ENCODE peak calls at places on chromosome 22, in four cellular contexts. One of them, this sample, is unnamed.

GRCh38 chr22:48188211-48188845 is 1425.9 kb downstream of the TBC1D22A start:
- DNase-seq in HepG2: no peak
- DNase-seq in K562: peak; percentile 24
- DNase-seq in GM12878: no peak
- DNase-seq in this sample: no peak

GRCh38 chr22:37370306-37370979 is 56.8 kb downstream of the ELFN2 start:
- DNase-seq in HepG2: no peak
- DNase-seq in K562: no peak
- DNase-seq in GM12878: no peak
- DNase-seq in this sample: no peak

GRCh38 chr22:42296381-42296853 is 26.0 kb upstream of the TCF20 start:
- DNase-seq in HepG2: no peak
- DNase-seq in K562: no peak
- DNase-seq in GM12878: no peak
- DNase-seq in this sample: peak; percentile 54

GRCh38 chr22:42294034-42294985 is 23.9 kb upstream of the TCF20 start:
- DNase-seq in HepG2: peak; percentile 39
- DNase-seq in K562: peak; percentile 69
- DNase-seq in GM12878: no peak
- DNase-seq in this sample: peak; percentile 89

GRCh38 chr22:49036513-49036912 is 791.2 kb downstream of the BRD1 start:
- DNase-seq in HepG2: no peak
- DNase-seq in K562: no peak
- DNase-seq in GM12878: no peak
- DNase-seq in this sample: no peak

GRCh38 chr22:47621253-47621652 is 858.8 kb downstream of the TBC1D22A start:
- DNase-seq in HepG2: no peak
- DNase-seq in K562: no peak
- DNase-seq in GM12878: no peak
- DNase-seq in this sample: no peak

GRCh38 chr22:28608546-28608945 is 71.1 kb downstream of the TTC28 start:
- DNase-seq in HepG2: no peak
- DNase-seq in K562: no peak
- DNase-seq in GM12878: no peak
- DNase-seq in this sample: no peak

GRCh38 chr22:23233084-23233501 is 52.8 kb downstream of the BCR start:
- DNase-seq in HepG2: no peak
- DNase-seq in K562: peak; percentile 64
- DNase-seq in GM12878: no peak
- DNase-seq in this sample: no peak

GRCh38 chr22:25759825-25760231 is 17.8 kb downstream of the MYO18B start:
- DNase-seq in HepG2: peak; percentile 83
- DNase-seq in K562: no peak
- DNase-seq in GM12878: no peak
- DNase-seq in this sample: no peak

GRCh38 chr22:37410174-37411055 is 16.9 kb downstream of the ELFN2 start:
- DNase-seq in HepG2: no peak
- DNase-seq in K562: no peak
- DNase-seq in GM12878: no peak
- DNase-seq in this sample: no peak

GRCh38 chr22:41846268-41847002 is 13.5 kb downstream of the SREBF2 start:
- DNase-seq in HepG2: no peak
- DNase-seq in K562: peak; percentile 62
- DNase-seq in GM12878: no peak
- DNase-seq in this sample: no peak

DNA sequence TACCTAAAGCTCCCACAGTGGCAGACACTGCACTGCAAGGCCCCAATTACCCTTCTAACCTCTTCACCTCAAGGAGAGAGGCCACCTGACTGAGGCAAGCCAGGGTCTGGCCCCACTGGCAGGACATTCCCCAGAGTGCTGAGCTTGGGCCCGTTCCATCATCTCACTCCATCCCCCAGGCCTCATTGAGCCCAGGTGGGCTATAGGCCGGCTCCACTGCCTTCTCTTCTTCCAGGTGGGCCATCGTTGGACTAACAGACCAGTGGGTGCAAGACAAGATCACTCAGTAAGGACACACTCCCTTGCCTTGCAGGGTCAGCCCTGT is 19.1 kb downstream of the CDC45 start:
- DNase-seq in HepG2: no peak
- DNase-seq in K562: peak; percentile 48
- DNase-seq in GM12878: no peak
- DNase-seq in this sample: no peak
- TF ChIP-seq CBFB in HepG2: no peak
- TF ChIP-seq CBFB in K562: peak; percentile 12
- TF ChIP-seq CBFB in GM12878: no peak
- TF ChIP-seq CBFB in this sample: no peak

DNA sequence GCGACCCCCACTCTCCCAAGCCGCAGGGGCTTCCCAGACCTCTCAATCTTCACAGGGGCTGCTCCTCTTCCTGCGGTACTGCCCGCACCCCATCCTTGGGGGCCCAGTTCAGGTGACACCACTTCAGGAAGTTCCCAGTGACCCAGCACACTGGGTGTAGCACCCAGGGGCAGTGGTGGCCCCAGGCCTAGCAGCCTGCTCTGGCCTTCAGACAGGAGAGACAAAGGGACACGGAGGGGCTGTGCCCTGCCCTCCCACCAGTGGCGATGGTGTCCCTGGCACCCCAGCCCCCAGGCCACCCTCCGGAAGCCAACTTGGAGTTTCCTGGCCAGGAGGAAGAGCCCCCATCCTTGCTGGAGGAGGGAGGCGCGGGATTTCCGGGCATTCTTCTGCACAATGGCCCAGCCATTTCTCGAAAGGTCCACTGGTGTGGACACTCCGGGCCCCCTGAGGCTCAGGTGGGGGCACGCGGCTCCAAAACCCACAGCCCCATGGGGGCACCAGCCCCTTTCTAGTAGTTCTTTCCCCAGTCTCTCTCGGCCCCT is 978 bp upstream of the CLDN5 start:
- DNase-seq in HepG2: no peak
- DNase-seq in K562: peak; percentile 44
- DNase-seq in GM12878: no peak
- DNase-seq in this sample: no peak
- TF ChIP-seq CBFB in HepG2: no peak
- TF ChIP-seq CBFB in K562: no peak
- TF ChIP-seq CBFB in GM12878: no peak
- TF ChIP-seq CBFB in this sample: no peak

GRCh38 chr22:24601217-24602104 is 1.5 kb upstream of the GGT1 start:
- DNase-seq in HepG2: peak; percentile 66
- DNase-seq in K562: no peak
- DNase-seq in GM12878: no peak
- DNase-seq in this sample: no peak
- TF ChIP-seq CBFB in HepG2: no peak
- TF ChIP-seq CBFB in K562: no peak
- TF ChIP-seq CBFB in GM12878: no peak
- TF ChIP-seq CBFB in this sample: no peak

DNA sequence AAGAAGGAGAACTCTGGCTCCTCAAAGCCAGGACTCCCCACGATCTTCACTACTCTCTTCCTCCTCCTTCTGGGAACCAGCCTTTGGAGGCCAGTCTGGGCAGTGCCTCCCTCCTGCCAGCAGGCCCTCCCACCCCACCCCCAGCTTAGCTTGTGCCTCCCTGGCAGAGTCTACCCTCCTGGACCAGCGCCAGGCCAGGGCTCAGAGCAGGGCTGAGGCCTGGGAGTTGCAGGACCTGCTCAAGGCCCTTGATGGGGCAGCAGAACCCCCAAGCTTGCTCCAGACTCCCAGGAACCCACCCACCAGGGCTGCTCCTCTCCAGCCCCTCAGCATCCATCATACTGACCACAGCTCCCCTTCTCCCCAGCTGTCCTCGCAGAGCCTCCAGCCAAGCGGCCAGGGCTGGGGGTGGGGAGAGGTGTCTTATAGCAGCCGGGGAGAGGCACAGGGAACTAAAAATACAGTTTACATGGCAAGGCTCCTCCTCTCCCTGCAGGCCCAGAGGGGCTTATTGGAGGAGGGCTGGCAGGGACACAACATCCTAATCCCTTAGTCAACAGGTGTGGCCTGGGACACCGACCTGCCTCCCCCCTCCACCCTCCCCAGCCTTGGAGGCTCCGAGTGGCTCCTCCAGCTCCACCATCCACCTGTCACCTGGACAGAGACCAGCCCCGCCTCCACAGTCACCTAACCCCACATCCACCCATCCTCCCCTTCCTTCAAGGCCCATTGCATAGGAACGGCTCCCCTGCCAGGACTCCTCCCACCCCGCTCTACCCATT is 5.2 kb upstream of the MB start:
- DNase-seq in HepG2: no peak
- DNase-seq in K562: no peak
- DNase-seq in GM12878: no peak
- DNase-seq in this sample: peak; percentile 63
- TF ChIP-seq CBFB in HepG2: no peak
- TF ChIP-seq CBFB in K562: no peak
- TF ChIP-seq CBFB in GM12878: no peak
- TF ChIP-seq CBFB in this sample: no peak

DNA sequence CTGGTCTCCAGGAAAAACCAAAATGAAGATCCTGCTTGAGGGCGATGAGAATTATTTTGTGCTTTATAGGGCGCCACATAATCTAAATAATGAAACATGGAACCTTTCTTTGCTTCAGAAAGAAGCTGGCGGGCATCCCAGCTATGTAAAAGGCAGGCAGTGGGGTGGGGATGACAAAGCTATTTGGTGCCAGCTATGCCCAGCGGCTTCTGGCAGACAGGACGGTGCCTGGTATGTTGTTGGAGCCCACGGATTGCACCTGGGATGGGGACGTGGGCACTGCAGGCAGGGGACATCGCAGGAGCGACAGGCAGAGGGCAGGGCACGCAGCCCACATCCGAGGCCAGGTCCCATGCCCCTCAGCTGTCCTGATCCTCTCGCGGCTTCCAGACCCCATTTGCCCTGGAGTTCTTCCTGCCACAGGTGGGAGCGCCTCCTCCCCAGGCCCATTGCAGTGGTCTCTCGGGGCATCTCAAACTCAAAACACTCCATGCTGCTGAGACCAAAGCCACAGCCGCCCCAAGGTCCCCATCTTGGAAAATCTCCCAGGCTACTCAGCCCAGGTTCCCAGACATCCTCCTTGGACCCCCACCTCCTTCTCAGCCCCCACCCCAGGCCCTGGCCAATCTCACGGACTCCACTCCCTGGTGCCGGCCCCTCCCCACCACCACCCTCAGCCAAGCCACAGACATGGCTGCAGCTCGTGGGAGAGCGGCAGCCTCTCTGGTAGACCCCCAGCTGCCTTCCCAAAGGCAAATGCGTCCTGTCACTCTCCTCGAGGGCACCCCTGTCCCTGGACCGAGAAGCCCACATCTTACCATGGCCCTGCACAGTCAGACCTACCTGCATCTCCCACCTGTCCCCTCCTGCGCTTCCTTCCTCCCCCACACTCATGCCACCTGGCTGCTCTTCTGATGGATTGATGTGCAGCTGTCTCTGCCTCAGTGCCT is 45.7 kb downstream of the SHISAL1 start:
- DNase-seq in HepG2: no peak
- DNase-seq in K562: no peak
- DNase-seq in GM12878: no peak
- DNase-seq in this sample: no peak
- TF ChIP-seq CBFB in HepG2: no peak
- TF ChIP-seq CBFB in K562: no peak
- TF ChIP-seq CBFB in GM12878: no peak
- TF ChIP-seq CBFB in this sample: no peak

DNA sequence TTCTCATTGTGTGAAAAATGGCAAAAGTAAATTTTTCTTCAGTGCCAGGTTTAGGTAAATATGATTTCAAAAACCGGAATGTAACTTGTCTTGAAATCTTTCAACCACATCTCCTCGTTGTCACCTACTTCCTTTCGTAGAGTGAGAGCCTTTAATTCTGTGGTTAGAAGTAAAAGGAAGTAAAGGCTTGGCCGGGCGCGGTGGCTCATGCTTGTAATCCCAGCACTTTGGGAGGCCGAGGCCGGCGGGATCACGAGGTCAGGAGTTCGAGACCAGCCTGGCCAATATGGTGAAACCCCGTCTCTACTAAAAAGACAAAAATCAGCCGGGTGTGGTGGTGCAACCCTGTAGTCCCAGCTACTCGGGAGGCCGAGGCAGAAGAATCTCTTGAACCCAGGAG is 29.8 kb downstream of the SGSM3 start:
- DNase-seq in HepG2: no peak
- DNase-seq in K562: no peak
- DNase-seq in GM12878: peak; percentile 63
- DNase-seq in this sample: no peak
- TF ChIP-seq CBFB in HepG2: no peak
- TF ChIP-seq CBFB in K562: no peak
- TF ChIP-seq CBFB in GM12878: peak; percentile 42
- TF ChIP-seq CBFB in this sample: no peak

GRCh38 chr22:20112623-20113511 is 3.0 kb upstream of the RANBP1 start:
- DNase-seq in HepG2: no peak
- DNase-seq in K562: no peak
- DNase-seq in GM12878: no peak
- DNase-seq in this sample: no peak

GRCh38 chr22:20111689-20112622 is 3.9 kb upstream of the RANBP1 start:
- DNase-seq in HepG2: no peak
- DNase-seq in K562: no peak
- DNase-seq in GM12878: no peak
- DNase-seq in this sample: no peak

GRCh38 chr22:20114506-20115475 is 1.1 kb upstream of the RANBP1 start:
- DNase-seq in HepG2: no peak
- DNase-seq in K562: no peak
- DNase-seq in GM12878: no peak
- DNase-seq in this sample: no peak

GRCh38 chr22:20115691-20116375 is at the start of gene RANBP1:
- DNase-seq in HepG2: no peak
- DNase-seq in K562: peak; percentile 72
- DNase-seq in GM12878: no peak
- DNase-seq in this sample: no peak

GRCh38 chr22:20113551-20114310 is 2.2 kb upstream of the RANBP1 start:
- DNase-seq in HepG2: no peak
- DNase-seq in K562: no peak
- DNase-seq in GM12878: no peak
- DNase-seq in this sample: no peak
- TF ChIP-seq CBFB in HepG2: no peak
- TF ChIP-seq CBFB in K562: no peak
- TF ChIP-seq CBFB in GM12878: no peak
- TF ChIP-seq CBFB in this sample: no peak

This sample was measured in WTC11.